ENCODE peak calls at places on chromosomes 11 and 22, in nine cellular contexts. One of them, this sample, is unnamed.

GRCh38 chr11:87437844-87438223 is 400.1 kb downstream of the TMEM135 start:
- DNase-seq in type B pancreatic cell: no peak
- DNase-seq in Calu3: no peak
- DNase-seq in Panc1: peak; percentile 10
- DNase-seq in endothelial cell: no peak
- DNase-seq in Peyer's patch: no peak
- DNase-seq in right lobe of liver: no peak
- DNase-seq in cardiac fibroblast: no peak
- DNase-seq in RWPE1: peak; percentile 69
- DNase-seq in this sample: no peak

GRCh38 chr11:57490456-57491248 is 24.9 kb downstream of the SLC43A1 start:
- DNase-seq in type B pancreatic cell: no peak
- DNase-seq in Calu3: no peak
- DNase-seq in Panc1: no peak
- DNase-seq in endothelial cell: no peak
- DNase-seq in Peyer's patch: no peak
- DNase-seq in right lobe of liver: no peak
- DNase-seq in cardiac fibroblast: no peak
- DNase-seq in RWPE1: no peak
- DNase-seq in this sample: no peak

GRCh38 chr22:17891427-17892167 is 117.3 kb upstream of the BID start:
- DNase-seq in type B pancreatic cell: no peak
- DNase-seq in Calu3: no peak
- DNase-seq in Panc1: no peak
- DNase-seq in endothelial cell: peak; percentile 36
- DNase-seq in Peyer's patch: peak; percentile 88
- DNase-seq in right lobe of liver: peak; percentile 78
- DNase-seq in cardiac fibroblast: no peak
- DNase-seq in RWPE1: no peak
- DNase-seq in this sample: peak; percentile 82

GRCh38 chr11:131773626-131774025 is 403.2 kb downstream of the NTM start:
- DNase-seq in type B pancreatic cell: no peak
- DNase-seq in Calu3: no peak
- DNase-seq in Panc1: no peak
- DNase-seq in endothelial cell: no peak
- DNase-seq in Peyer's patch: no peak
- DNase-seq in right lobe of liver: no peak
- DNase-seq in cardiac fibroblast: no peak
- DNase-seq in RWPE1: no peak
- DNase-seq in this sample: no peak

GRCh38 chr11:46489668-46490560 is 98.3 kb upstream of the CHRM4 start:
- DNase-seq in type B pancreatic cell: no peak
- DNase-seq in Calu3: peak; percentile 48
- DNase-seq in Panc1: peak; percentile 10
- DNase-seq in endothelial cell: peak; percentile 44
- DNase-seq in Peyer's patch: no peak
- DNase-seq in right lobe of liver: no peak
- DNase-seq in cardiac fibroblast: peak; percentile 69
- DNase-seq in RWPE1: peak; percentile 60
- DNase-seq in this sample: no peak

GRCh38 chr11:77449784-77450183 is 24.1 kb downstream of the PAK1 start:
- DNase-seq in type B pancreatic cell: no peak
- DNase-seq in Calu3: no peak
- DNase-seq in Panc1: no peak
- DNase-seq in endothelial cell: no peak
- DNase-seq in Peyer's patch: no peak
- DNase-seq in right lobe of liver: no peak
- DNase-seq in cardiac fibroblast: no peak
- DNase-seq in RWPE1: no peak
- DNase-seq in this sample: no peak

GRCh38 chr11:6615882-6616585 is 3.2 kb downstream of the TPP1 start:
- DNase-seq in type B pancreatic cell: no peak
- DNase-seq in Calu3: no peak
- DNase-seq in Panc1: no peak
- DNase-seq in endothelial cell: no peak
- DNase-seq in Peyer's patch: no peak
- DNase-seq in right lobe of liver: no peak
- DNase-seq in cardiac fibroblast: no peak
- DNase-seq in RWPE1: no peak
- DNase-seq in this sample: no peak

GRCh38 chr22:48760481-48761238 is 1067.0 kb downstream of the BRD1 start:
- DNase-seq in type B pancreatic cell: no peak
- DNase-seq in Calu3: no peak
- DNase-seq in Panc1: no peak
- DNase-seq in endothelial cell: peak; percentile 2
- DNase-seq in Peyer's patch: no peak
- DNase-seq in right lobe of liver: peak; percentile 24
- DNase-seq in cardiac fibroblast: no peak
- DNase-seq in RWPE1: no peak
- DNase-seq in this sample: no peak

DNA sequence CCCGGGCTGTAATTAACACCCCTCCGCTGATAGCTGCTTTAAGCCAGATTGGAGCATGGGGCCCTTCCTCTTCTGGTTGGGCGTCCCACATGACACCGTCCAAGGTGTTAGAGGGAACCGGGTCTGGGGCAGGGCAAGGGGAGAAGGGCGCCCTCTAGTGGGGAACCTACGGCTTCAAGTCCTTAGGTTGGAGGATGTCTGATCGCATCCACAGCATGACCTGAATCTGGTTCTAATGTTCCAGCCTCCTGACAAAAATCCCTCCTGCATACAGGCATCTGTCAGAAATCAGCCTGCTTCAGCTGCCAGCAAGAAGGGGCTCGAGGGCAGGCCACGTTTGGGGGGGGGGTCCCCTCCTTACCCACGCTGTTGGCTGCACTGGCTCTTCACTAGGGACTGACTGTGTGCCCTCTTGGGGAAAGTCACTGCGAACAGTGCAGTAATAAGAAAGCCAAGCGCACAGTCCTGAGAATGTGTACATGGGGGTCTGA is 94.2 kb upstream of the TBCEL start:
- DNase-seq in type B pancreatic cell: no peak
- DNase-seq in Calu3: peak; percentile 40
- DNase-seq in Panc1: peak; percentile 30
- DNase-seq in endothelial cell: peak; percentile 72
- DNase-seq in Peyer's patch: no peak
- DNase-seq in right lobe of liver: no peak
- DNase-seq in cardiac fibroblast: peak; percentile 51
- DNase-seq in RWPE1: peak; percentile 54
- DNase-seq in this sample: peak; percentile 33
- TF ChIP-seq CTCF in type B pancreatic cell: peak; percentile 77
- TF ChIP-seq CTCF in Calu3: no peak
- TF ChIP-seq CTCF in Panc1: peak; percentile 94
- TF ChIP-seq CTCF in endothelial cell: peak; percentile 72
- TF ChIP-seq CTCF in Peyer's patch: no peak
- TF ChIP-seq CTCF in right lobe of liver: peak; percentile 35
- TF ChIP-seq CTCF in cardiac fibroblast: peak; percentile 68
- TF ChIP-seq CTCF in RWPE1: peak; percentile 55
- TF ChIP-seq CTCF in this sample: peak; percentile 26

GRCh38 chr11:125357551-125357950 is 138.5 kb downstream of the FEZ1 start:
- DNase-seq in type B pancreatic cell: no peak
- DNase-seq in Calu3: no peak
- DNase-seq in Panc1: no peak
- DNase-seq in endothelial cell: no peak
- DNase-seq in Peyer's patch: no peak
- DNase-seq in right lobe of liver: no peak
- DNase-seq in cardiac fibroblast: no peak
- DNase-seq in RWPE1: no peak
- DNase-seq in this sample: no peak

GRCh38 chr11:125356736-125357292 is 139.3 kb downstream of the FEZ1 start:
- DNase-seq in type B pancreatic cell: no peak
- DNase-seq in Calu3: no peak
- DNase-seq in Panc1: no peak
- DNase-seq in endothelial cell: no peak
- DNase-seq in Peyer's patch: no peak
- DNase-seq in right lobe of liver: no peak
- DNase-seq in cardiac fibroblast: no peak
- DNase-seq in RWPE1: no peak
- DNase-seq in this sample: no peak

GRCh38 chr11:125360066-125360465 is 136.0 kb downstream of the FEZ1 start:
- DNase-seq in type B pancreatic cell: no peak
- DNase-seq in Calu3: no peak
- DNase-seq in Panc1: no peak
- DNase-seq in endothelial cell: no peak
- DNase-seq in Peyer's patch: no peak
- DNase-seq in right lobe of liver: no peak
- DNase-seq in cardiac fibroblast: no peak
- DNase-seq in RWPE1: no peak
- DNase-seq in this sample: no peak

GRCh38 chr11:125359130-125359529 is 136.9 kb downstream of the FEZ1 start:
- DNase-seq in type B pancreatic cell: no peak
- DNase-seq in Calu3: no peak
- DNase-seq in Panc1: no peak
- DNase-seq in endothelial cell: no peak
- DNase-seq in Peyer's patch: no peak
- DNase-seq in right lobe of liver: no peak
- DNase-seq in cardiac fibroblast: no peak
- DNase-seq in RWPE1: no peak
- DNase-seq in this sample: no peak

GRCh38 chr11:125358254-125358840 is 137.7 kb downstream of the FEZ1 start:
- DNase-seq in type B pancreatic cell: no peak
- DNase-seq in Calu3: no peak
- DNase-seq in Panc1: no peak
- DNase-seq in endothelial cell: no peak
- DNase-seq in Peyer's patch: no peak
- DNase-seq in right lobe of liver: no peak
- DNase-seq in cardiac fibroblast: peak; percentile 32
- DNase-seq in RWPE1: no peak
- DNase-seq in this sample: no peak
- TF ChIP-seq CTCF in type B pancreatic cell: no peak
- TF ChIP-seq CTCF in Calu3: no peak
- TF ChIP-seq CTCF in Panc1: no peak
- TF ChIP-seq CTCF in endothelial cell: no peak
- TF ChIP-seq CTCF in Peyer's patch: no peak
- TF ChIP-seq CTCF in right lobe of liver: no peak
- TF ChIP-seq CTCF in cardiac fibroblast: no peak
- TF ChIP-seq CTCF in RWPE1: no peak
- TF ChIP-seq CTCF in this sample: no peak

GRCh38 chr22:43425976-43426785 is 14.4 kb downstream of the MPPED1 start:
- DNase-seq in type B pancreatic cell: no peak
- DNase-seq in Calu3: no peak
- DNase-seq in Panc1: no peak
- DNase-seq in endothelial cell: no peak
- DNase-seq in Peyer's patch: no peak
- DNase-seq in right lobe of liver: peak; percentile 41
- DNase-seq in cardiac fibroblast: no peak
- DNase-seq in RWPE1: no peak
- DNase-seq in this sample: no peak

GRCh38 chr22:43429426-43429825 is 17.6 kb downstream of the MPPED1 start:
- DNase-seq in type B pancreatic cell: no peak
- DNase-seq in Calu3: no peak
- DNase-seq in Panc1: no peak
- DNase-seq in endothelial cell: no peak
- DNase-seq in Peyer's patch: no peak
- DNase-seq in right lobe of liver: peak; percentile 15
- DNase-seq in cardiac fibroblast: no peak
- DNase-seq in RWPE1: no peak
- DNase-seq in this sample: no peak

GRCh38 chr22:43426816-43427215 is 15.0 kb downstream of the MPPED1 start:
- DNase-seq in type B pancreatic cell: no peak
- DNase-seq in Calu3: no peak
- DNase-seq in Panc1: no peak
- DNase-seq in endothelial cell: no peak
- DNase-seq in Peyer's patch: no peak
- DNase-seq in right lobe of liver: peak; percentile 35
- DNase-seq in cardiac fibroblast: no peak
- DNase-seq in RWPE1: no peak
- DNase-seq in this sample: peak; percentile 19

GRCh38 chr22:43428005-43428485 is 16.2 kb downstream of the MPPED1 start:
- DNase-seq in type B pancreatic cell: no peak
- DNase-seq in Calu3: no peak
- DNase-seq in Panc1: no peak
- DNase-seq in endothelial cell: no peak
- DNase-seq in Peyer's patch: no peak
- DNase-seq in right lobe of liver: peak; percentile 37
- DNase-seq in cardiac fibroblast: no peak
- DNase-seq in RWPE1: no peak
- DNase-seq in this sample: no peak

DNA sequence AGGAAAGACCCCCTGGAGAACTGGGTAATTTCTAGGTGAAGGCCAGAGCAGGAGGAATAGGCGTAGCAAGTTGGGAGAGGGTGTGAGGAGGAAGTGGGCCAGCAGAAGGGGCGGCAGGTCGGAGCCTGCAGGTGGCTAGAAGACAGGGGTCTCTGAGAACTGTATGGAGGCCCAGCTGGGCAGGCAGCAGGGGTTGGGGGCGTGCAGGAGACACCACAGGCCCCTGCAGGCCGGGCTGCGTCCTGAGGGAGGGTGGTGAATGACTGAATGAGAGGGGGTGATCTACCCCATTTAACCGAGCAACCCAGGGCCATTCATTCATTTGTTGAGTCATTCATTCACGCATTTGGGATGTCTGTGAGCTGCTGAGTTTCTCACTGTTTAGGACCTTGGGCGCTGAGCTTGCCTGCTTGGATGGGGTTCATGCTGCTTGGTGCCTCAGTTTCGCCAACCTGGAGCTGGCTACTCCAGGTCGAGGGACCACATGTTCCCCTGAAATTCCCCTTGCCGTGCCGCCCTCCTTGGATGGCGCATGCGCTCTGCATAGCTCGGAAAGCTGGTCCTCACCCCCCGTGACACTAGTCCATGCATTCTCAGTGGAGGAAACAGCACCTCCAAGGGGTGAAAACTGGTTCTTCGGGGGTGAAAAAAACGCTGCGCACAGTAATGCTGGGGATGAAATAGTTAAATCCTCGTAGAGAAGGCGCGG is 15.6 kb downstream of the MPPED1 start:
- DNase-seq in type B pancreatic cell: no peak
- DNase-seq in Calu3: no peak
- DNase-seq in Panc1: no peak
- DNase-seq in endothelial cell: no peak
- DNase-seq in Peyer's patch: no peak
- DNase-seq in right lobe of liver: peak; percentile 35
- DNase-seq in cardiac fibroblast: no peak
- DNase-seq in RWPE1: no peak
- DNase-seq in this sample: no peak
- TF ChIP-seq CTCF in type B pancreatic cell: peak; percentile 17
- TF ChIP-seq CTCF in Calu3: no peak
- TF ChIP-seq CTCF in Panc1: no peak
- TF ChIP-seq CTCF in endothelial cell: peak; percentile 21
- TF ChIP-seq CTCF in Peyer's patch: no peak
- TF ChIP-seq CTCF in right lobe of liver: no peak
- TF ChIP-seq CTCF in cardiac fibroblast: no peak
- TF ChIP-seq CTCF in RWPE1: no peak
- TF ChIP-seq CTCF in this sample: no peak

GRCh38 chr11:72423840-72424239 is 10.5 kb downstream of the CLPB start:
- DNase-seq in type B pancreatic cell: no peak
- DNase-seq in Calu3: no peak
- DNase-seq in Panc1: no peak
- DNase-seq in endothelial cell: no peak
- DNase-seq in Peyer's patch: no peak
- DNase-seq in right lobe of liver: no peak
- DNase-seq in cardiac fibroblast: no peak
- DNase-seq in RWPE1: no peak
- DNase-seq in this sample: no peak

GRCh38 chr11:72422414-72422813 is 11.9 kb downstream of the CLPB start:
- DNase-seq in type B pancreatic cell: no peak
- DNase-seq in Calu3: no peak
- DNase-seq in Panc1: no peak
- DNase-seq in endothelial cell: no peak
- DNase-seq in Peyer's patch: no peak
- DNase-seq in right lobe of liver: no peak
- DNase-seq in cardiac fibroblast: no peak
- DNase-seq in RWPE1: no peak
- DNase-seq in this sample: no peak

GRCh38 chr11:72413914-72414628 is 20.3 kb downstream of the CLPB start:
- DNase-seq in type B pancreatic cell: peak; percentile 84
- DNase-seq in Calu3: peak; percentile 86
- DNase-seq in Panc1: peak; percentile 57
- DNase-seq in endothelial cell: peak; percentile 80
- DNase-seq in Peyer's patch: peak; percentile 88
- DNase-seq in right lobe of liver: peak; percentile 85
- DNase-seq in cardiac fibroblast: peak; percentile 83
- DNase-seq in RWPE1: peak; percentile 76
- DNase-seq in this sample: peak; percentile 89

GRCh38 chr11:72421351-72421750 is 13.0 kb downstream of the CLPB start:
- DNase-seq in type B pancreatic cell: no peak
- DNase-seq in Calu3: no peak
- DNase-seq in Panc1: no peak
- DNase-seq in endothelial cell: no peak
- DNase-seq in Peyer's patch: no peak
- DNase-seq in right lobe of liver: no peak
- DNase-seq in cardiac fibroblast: no peak
- DNase-seq in RWPE1: peak; percentile 13
- DNase-seq in this sample: no peak

GRCh38 chr11:72418834-72419560 is 15.3 kb downstream of the CLPB start:
- DNase-seq in type B pancreatic cell: no peak
- DNase-seq in Calu3: no peak
- DNase-seq in Panc1: no peak
- DNase-seq in endothelial cell: no peak
- DNase-seq in Peyer's patch: no peak
- DNase-seq in right lobe of liver: no peak
- DNase-seq in cardiac fibroblast: no peak
- DNase-seq in RWPE1: no peak
- DNase-seq in this sample: no peak
- TF ChIP-seq CTCF in type B pancreatic cell: no peak
- TF ChIP-seq CTCF in Calu3: no peak
- TF ChIP-seq CTCF in Panc1: no peak
- TF ChIP-seq CTCF in endothelial cell: no peak
- TF ChIP-seq CTCF in Peyer's patch: no peak
- TF ChIP-seq CTCF in right lobe of liver: no peak
- TF ChIP-seq CTCF in cardiac fibroblast: no peak
- TF ChIP-seq CTCF in RWPE1: no peak
- TF ChIP-seq CTCF in this sample: no peak

This sample was measured in mucosa of descending colon.